ENCODE peak calls at places on chromosomes 12 and 14, in four cellular contexts. Z, F, Y and X are unnamed samples.

GRCh38 chr12:112905451-112906089 is 1.2 kb upstream of the OAS1 start:
- DNase-seq in F (no peak), Y (no peak), Z (no peak), X (peak; percentile 18)

GRCh38 chr12:77256924-77257323 is 191.6 kb upstream of the E2F7 start:
- DNase-seq in Z (peak; percentile 11), F (no peak), Y (no peak), X (no peak)

GRCh38 chr12:131867891-131868675 is 26.3 kb upstream of the ULK1 start:
- DNase-seq in Z (peak; percentile 8), F (no peak), Y (no peak), X (no peak)

GRCh38 chr14:22268875-22269274 is 320.1 kb downstream of the DAD1 start:
- DNase-seq in Y (no peak), F (peak; percentile 5), Z (peak; percentile 54), X (peak; percentile 91)

GRCh38 chr12:46187023-46187422 is 81.8 kb downstream of the SLC38A1 start:
- DNase-seq in Y (no peak), F (no peak), Z (peak; percentile 91), X (peak; percentile 72)

GRCh38 chr12:126601184-126602170 is 1536.2 kb downstream of the AACS start:
- DNase-seq in F (no peak), Y (no peak), Z (no peak), X (no peak)

GRCh38 chr14:32028599-32028998 is 48.5 kb upstream of the ARHGAP5 start:
- DNase-seq in Z (no peak), F (no peak), Y (no peak), X (peak; percentile 92)

GRCh38 chr12:75725505-75726120 is 214.2 kb upstream of the KRR1 start:
- DNase-seq in Y (peak; percentile 60), F (no peak), Z (peak; percentile 71), X (peak; percentile 73)

GRCh38 chr14:73176673-73177072 is 40.4 kb downstream of the PSEN1 start:
- DNase-seq in Y (no peak), F (no peak), Z (no peak), X (no peak)

GRCh38 chr12:68102163-68102562 is 57.4 kb downstream of the IFNG start:
- DNase-seq in Y (no peak), F (no peak), Z (no peak), X (no peak)

GRCh38 chr12:129727100-129727499 is 176.7 kb downstream of the TMEM132D start:
- DNase-seq in F (no peak), Z (no peak), Y (no peak), X (no peak)

GRCh38 chr12:5456906-5457305 is 25.0 kb downstream of the NTF3 start:
- DNase-seq in Z (peak; percentile 70), Y (peak; percentile 61), F (no peak), X (no peak)

GRCh38 chr14:75025082-75025481 is 22.4 kb downstream of the EIF2B2 start:
- DNase-seq in Y (no peak), F (no peak), Z (peak; percentile 30), X (no peak)

GRCh38 chr14:21498540-21499526 is 12.3 kb downstream of the METTL3 start:
- DNase-seq in Z (peak; percentile 16), Y (peak; percentile 81), F (peak; percentile 60), X (peak; percentile 19)

GRCh38 chr14:50366115-50366514 is 30.6 kb downstream of the CDKL1 start:
- DNase-seq in Z (no peak), F (no peak), Y (no peak), X (no peak)

GRCh38 chr12:41956353-41956752 is 188.3 kb downstream of the GXYLT1 start:
- DNase-seq in F (no peak), Z (peak; percentile 59), Y (no peak), X (no peak)

GRCh38 chr14:102654298-102654697 is 61.8 kb downstream of the RCOR1 start:
- DNase-seq in Y (no peak), F (no peak), Z (peak; percentile 18), X (peak; percentile 28)

GRCh38 chr14:24389266-24389855 is 9.4 kb upstream of the NYNRIN start:
- DNase-seq in Z (peak; percentile 22), Y (peak; percentile 37), F (no peak), X (no peak)

GRCh38 chr12:94650143-94651056 is at the start of gene TMCC3:
- DNase-seq in F (peak; percentile 30), Y (peak; percentile 41), Z (no peak), X (peak; percentile 68)

GRCh38 chr12:82329508-82329907 is 28.7 kb downstream of the CCDC59 start:
- DNase-seq in Z (no peak), Y (no peak), F (no peak), X (no peak)

GRCh38 chr14:22438742-22439141 is 150.3 kb downstream of the DAD1 start:
- DNase-seq in Y (no peak), F (no peak), Z (no peak), X (no peak)

GRCh38 chr14:56087824-56088571 is 30.2 kb upstream of the PELI2 start:
- DNase-seq in Z (peak; percentile 71), F (no peak), Y (no peak), X (no peak)

GRCh38 chr12:51910691-51911090 is 3.4 kb downstream of the ACVRL1 start:
- DNase-seq in Z (no peak), F (no peak), Y (no peak), X (no peak)

GRCh38 chr14:98182385-98183055 is 1089.5 kb downstream of the BCL11B start:
- DNase-seq in F (no peak), Y (no peak), Z (peak; percentile 75), X (peak; percentile 67)

GRCh38 chr12:104165801-104166200 is 27.8 kb upstream of the NFYB start:
- DNase-seq in Z (no peak), Y (no peak), F (no peak), X (no peak)

GRCh38 chr14:94548131-94548998 is 12.9 kb upstream of the SERPINA4 start:
- DNase-seq in Z (no peak), F (no peak), Y (no peak), X (no peak)

GRCh38 chr14:34931206-34931605 is 51.6 kb upstream of the SRP54 start:
- DNase-seq in F (peak; percentile 78), Z (no peak), Y (no peak), X (peak; percentile 8)

GRCh38 chr14:36997843-36998242 is 174.6 kb downstream of the SLC25A21 start:
- DNase-seq in Z (peak; percentile 42), Y (no peak), F (no peak), X (no peak)

GRCh38 chr12:30614031-30614430 is 81.6 kb downstream of the IPO8 start:
- DNase-seq in F (no peak), Z (no peak), Y (no peak), X (peak; percentile 3)

GRCh38 chr14:68608235-68608962 is 184.5 kb downstream of the ZFP36L1 start:
- DNase-seq in Y (no peak), F (no peak), Z (no peak), X (no peak)

GRCh38 chr12:15209782-15210181 is 11.4 kb downstream of the RERG start:
- DNase-seq in F (no peak), Z (peak; percentile 87), Y (no peak), X (peak; percentile 25)

GRCh38 chr14:88955470-88955869 is 131.0 kb downstream of the TTC8 start:
- DNase-seq in F (no peak), Z (peak; percentile 64), Y (peak; percentile 23), X (no peak)

GRCh38 chr12:104263580-104264358 is 39.8 kb upstream of the EID3 start:
- DNase-seq in Y (no peak), Z (no peak), F (no peak), X (peak; percentile 92)

GRCh38 chr12:40241741-40242140 is 16.9 kb downstream of the LRRK2 start:
- DNase-seq in Z (no peak), Y (no peak), F (no peak), X (no peak)

GRCh38 chr12:39368891-39369290 is 74.0 kb downstream of the KIF21A start:
- DNase-seq in F (no peak), Y (no peak), Z (peak; percentile 3), X (no peak)

GRCh38 chr14:101956179-101956885 is 8.0 kb upstream of the DYNC1H1 start:
- DNase-seq in Z (no peak), F (no peak), Y (no peak), X (no peak)

GRCh38 chr14:104794099-104794498 is 1.4 kb downstream of the AKT1 start:
- DNase-seq in Y (peak; percentile 90), Z (peak; percentile 47), F (no peak), X (peak; percentile 63)
- H3K4me1 ChIP-seq in Y (peaks cover 9% of the 10 kb centered on the region), Z (peaks cover 17% of the 10 kb centered on the region), F (peaks cover 38% of the 10 kb centered on the region), X (peaks cover 53% of the 10 kb centered on the region)

GRCh38 chr12:52946797-52947547 is 1.9 kb upstream of the KRT18 start:
- DNase-seq in F (no peak), Y (peak; percentile 65), Z (peak; percentile 51), X (no peak)
- H3K4me1 ChIP-seq in F (peaks cover 8% of the 10 kb centered on the region), Y (peaks cover 46% of the 10 kb centered on the region), Z (peaks cover 53% of the 10 kb centered on the region), X (peaks cover 33% of the 10 kb centered on the region)

DNA sequence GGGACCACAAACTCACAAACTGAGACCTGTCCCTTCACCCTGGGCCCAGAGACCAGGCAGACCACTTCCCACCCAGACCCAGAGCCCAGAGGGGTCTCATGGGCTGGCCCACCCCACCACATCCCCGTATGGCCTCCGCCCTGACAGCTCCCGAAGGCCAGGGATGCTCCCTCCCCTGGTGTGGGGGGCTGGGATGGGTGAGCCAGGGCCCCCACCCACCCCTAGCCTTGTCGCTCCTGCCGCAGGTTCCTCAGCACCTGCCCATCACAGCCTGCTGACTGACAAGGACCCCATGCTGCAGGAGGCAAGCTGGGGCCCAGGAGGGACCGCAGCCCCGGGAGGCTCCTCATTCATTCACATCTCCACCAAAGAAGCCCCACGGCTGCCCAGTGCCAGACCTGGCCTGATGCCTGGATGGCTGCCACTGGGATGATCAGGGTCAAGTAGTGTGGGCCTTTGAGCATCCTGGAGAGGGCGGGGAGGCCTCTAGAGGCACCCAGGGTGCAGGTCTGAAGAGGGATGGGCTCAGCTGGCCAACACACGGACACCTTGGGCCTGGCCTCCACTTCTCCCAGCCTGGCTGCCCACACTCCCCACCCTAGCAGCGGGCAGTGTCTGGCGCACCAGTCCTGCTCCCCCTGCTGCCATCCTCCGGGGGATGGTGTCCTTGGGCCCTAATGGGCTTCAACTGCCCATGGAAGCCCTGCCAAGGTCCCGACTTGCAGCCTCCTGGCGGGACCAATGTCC is 24.7 kb upstream of the GPR132 start:
- DNase-seq in Y (no peak), Z (no peak), F (no peak), X (no peak)
- H3K4me1 ChIP-seq in Y (peaks cover 3% of the 10 kb centered on the region), Z (peaks cover 42% of the 10 kb centered on the region), F (peaks cover 41% of the 10 kb centered on the region), X (peaks cover 64% of the 10 kb centered on the region)

GRCh38 chr12:89384750-89385273 is 32.5 kb upstream of the DUSP6 start:
- DNase-seq in Y (no peak), F (no peak), Z (no peak), X (no peak)

GRCh38 chr12:89383235-89384049 is 31.1 kb upstream of the DUSP6 start:
- DNase-seq in Y (no peak), Z (peak; percentile 16), F (no peak), X (no peak)

GRCh38 chr12:89382366-89382765 is 30.1 kb upstream of the DUSP6 start:
- DNase-seq in Y (no peak), Z (no peak), F (no peak), X (no peak)

GRCh38 chr12:89384050-89384749 is 31.9 kb upstream of the DUSP6 start:
- DNase-seq in Z (peak; percentile 85), F (no peak), Y (peak; percentile 63), X (peak; percentile 84)

DNA sequence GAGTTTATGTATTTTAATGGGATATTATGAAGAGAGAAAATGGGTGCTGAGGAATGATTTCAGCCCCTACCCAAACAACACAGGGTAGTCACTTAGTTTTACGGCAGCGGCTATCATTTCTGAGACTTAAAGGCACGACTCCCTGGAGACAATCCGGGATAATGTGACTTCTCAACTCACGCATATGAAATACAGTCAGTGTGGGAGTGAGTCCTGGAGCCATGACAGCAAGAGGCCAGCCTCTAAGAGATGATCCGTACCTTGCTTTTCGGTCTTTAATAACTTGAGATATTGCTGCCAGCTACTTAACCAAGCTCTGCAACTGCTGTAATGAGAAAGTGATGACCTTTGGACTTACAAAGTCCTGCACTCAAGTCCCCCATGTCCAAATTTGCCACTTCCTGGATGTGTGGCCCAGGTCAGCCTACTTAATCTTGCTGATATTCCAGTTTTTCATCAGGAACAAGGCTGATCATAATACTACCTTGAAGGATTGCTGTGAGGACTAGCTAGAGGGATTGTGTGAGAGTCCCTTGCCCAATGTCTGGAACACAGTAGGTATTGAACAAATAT is 33.8 kb upstream of the DUSP6 start:
- DNase-seq in Y (no peak), Z (no peak), F (no peak), X (no peak)
- H3K4me1 ChIP-seq in Y (peaks cover 4% of the 10 kb centered on the region), Z (peaks cover 20% of the 10 kb centered on the region), F (peaks cover 14% of the 10 kb centered on the region), X (peaks cover 46% of the 10 kb centered on the region)